ENCODE peak calls at places on chromosome 2, in eight cellular contexts. X is GM23248; B is non-pigmented ciliary epithelial cell; E is stimulated activated CD8-positive, alpha-beta memory T cell treated with anti-CD3 and anti-CD28 coated beads, Interleukin-15, amount 100 ng/mL, for 24 hours; Y is transverse colon; Q is psoas muscle; H is HEK293T; J is lower leg skin. T is an unnamed sample.

GRCh38 chr2:66578067-66578852 is 143.3 kb downstream of the MEIS1 start:
- DNase-seq in X (no peak), B (no peak), E (no peak), Y (no peak), Q (peak), H (no peak), J (no peak), T (no peak)

GRCh38 chr2:131104487-131105155 is 515 bp upstream of the PLEKHB2 start:
- DNase-seq in X (peak), B (no peak), E (peak), Y (peak), Q (peak), H (peak), J (peak), T (peak)

GRCh38 chr2:146417942-146418341 is 1426.9 kb upstream of the ACVR2A start:
- DNase-seq in X (no peak), B (no peak), E (no peak), Y (no peak), Q (no peak), H (no peak), J (no peak), T (no peak)

GRCh38 chr2:170235860-170236638 is 58.1 kb downstream of the MYO3B start:
- DNase-seq in X (peak), B (no peak), E (no peak), Y (no peak), Q (no peak), H (peak), J (no peak), T (peak)

GRCh38 chr2:11111811-11112425 is 43.3 kb upstream of the SLC66A3 start:
- DNase-seq in X (no peak), B (no peak), E (no peak), Y (no peak), Q (no peak), H (no peak), J (no peak), T (peak)

GRCh38 chr2:9778471-9779402 is 64.5 kb upstream of the TAF1B start:
- DNase-seq in X (peak), B (no peak), E (no peak), Y (no peak), Q (no peak), H (no peak), J (no peak), T (no peak)

GRCh38 chr2:219418155-219418569 is at the start of gene DES:
- DNase-seq in X (peak), B (no peak), E (no peak), Y (peak), Q (peak), H (no peak), J (no peak), T (no peak)

GRCh38 chr2:9820020-9820973 is 23.0 kb upstream of the TAF1B start:
- DNase-seq in X (peak), B (no peak), E (no peak), Y (no peak), Q (no peak), H (no peak), J (peak), T (peak)

GRCh38 chr2:135768863-135769262 is 27.2 kb downstream of the UBXN4 start:
- DNase-seq in X (no peak), B (no peak), E (no peak), Y (no peak), Q (no peak), H (no peak), J (no peak), T (no peak)

GRCh38 chr2:162245051-162245450 is 1.8 kb upstream of the FAP start:
- DNase-seq in X (peak), B (no peak), E (no peak), Y (no peak), Q (no peak), H (no peak), J (no peak), T (no peak)

GRCh38 chr2:99925960-99926359 is 216.4 kb downstream of the AFF3 start:
- DNase-seq in X (no peak), B (no peak), E (no peak), Y (no peak), Q (no peak), H (no peak), J (no peak), T (no peak)

GRCh38 chr2:232342635-232343565 is 35.7 kb upstream of the ALPP start:
- DNase-seq in X (no peak), B (no peak), E (no peak), Y (no peak), Q (peak), H (no peak), J (no peak), T (no peak)

GRCh38 chr2:45282646-45283045 is 273.4 kb upstream of the SIX2 start:
- DNase-seq in X (no peak), B (no peak), E (no peak), Y (no peak), Q (no peak), H (no peak), J (no peak), T (no peak)

GRCh38 chr2:216692636-216693413 is 2.5 kb downstream of the IGFBP5 start:
- DNase-seq in X (peak), B (no peak), E (peak), Y (peak), Q (peak), H (peak), J (peak), T (peak)

GRCh38 chr2:211144078-211144477 is 587.7 kb downstream of the CPS1 start:
- DNase-seq in X (peak), B (no peak), E (no peak), Y (no peak), Q (no peak), H (no peak), J (no peak), T (no peak)

GRCh38 chr2:6590442-6590841 is 275.3 kb downstream of the CMPK2 start:
- DNase-seq in X (no peak), B (no peak), E (no peak), Y (no peak), Q (no peak), H (no peak), J (no peak), T (no peak)

GRCh38 chr2:54891901-54892300 is 158.3 kb downstream of the RTN4 start:
- DNase-seq in X (peak), B (no peak), E (no peak), Y (no peak), Q (no peak), H (no peak), J (no peak), T (no peak)

GRCh38 chr2:8328189-8328588 is 353.7 kb upstream of the ID2 start:
- DNase-seq in X (no peak), B (no peak), E (no peak), Y (no peak), Q (no peak), H (no peak), J (no peak), T (no peak)

GRCh38 chr2:168849610-168850009 is 40.6 kb downstream of the SPC25 start:
- DNase-seq in X (peak), B (no peak), E (no peak), Y (peak), Q (peak), H (peak), J (no peak), T (no peak)

GRCh38 chr2:9594361-9595063 is 36.3 kb downstream of the YWHAQ start:
- DNase-seq in X (peak), B (peak), E (no peak), Y (no peak), Q (no peak), H (no peak), J (peak), T (no peak)